ENCODE peak calls at places on chromosome 15, in five cellular contexts. One of them, this sample, is unnamed.

GRCh38 chr15:85168642-85169173 is 187.1 kb downstream of the PDE8A start:
- DNase-seq in PC-3: peak
- DNase-seq in adrenal gland: peak
- DNase-seq in upper lobe of right lung: peak
- DNase-seq in GM20000: peak
- DNase-seq in this sample: peak

GRCh38 chr15:78509726-78510312 is 2.4 kb downstream of the HYKK start:
- DNase-seq in adrenal gland: no peak
- DNase-seq in upper lobe of right lung: no peak
- DNase-seq in PC-3: no peak
- DNase-seq in GM20000: no peak
- DNase-seq in this sample: no peak

GRCh38 chr15:88918738-88919137 is 5.6 kb upstream of the MFGE8 start:
- DNase-seq in PC-3: peak
- DNase-seq in GM20000: peak
- DNase-seq in upper lobe of right lung: no peak
- DNase-seq in adrenal gland: no peak
- DNase-seq in this sample: peak

GRCh38 chr15:47523669-47524068 is 193.6 kb upstream of the SEMA6D start:
- DNase-seq in PC-3: no peak
- DNase-seq in adrenal gland: no peak
- DNase-seq in GM20000: no peak
- DNase-seq in upper lobe of right lung: no peak
- DNase-seq in this sample: no peak

GRCh38 chr15:95469601-95470000 is 860.9 kb upstream of the NR2F2 start:
- DNase-seq in PC-3: no peak
- DNase-seq in adrenal gland: no peak
- DNase-seq in upper lobe of right lung: no peak
- DNase-seq in GM20000: no peak
- DNase-seq in this sample: no peak

GRCh38 chr15:49045691-49046112 is 544 bp downstream of the SECISBP2L start:
- DNase-seq in adrenal gland: peak
- DNase-seq in PC-3: peak
- DNase-seq in GM20000: peak
- DNase-seq in upper lobe of right lung: no peak
- DNase-seq in this sample: no peak

GRCh38 chr15:96977886-96978285 is 647.4 kb downstream of the NR2F2 start:
- DNase-seq in upper lobe of right lung: no peak
- DNase-seq in adrenal gland: no peak
- DNase-seq in PC-3: no peak
- DNase-seq in GM20000: no peak
- DNase-seq in this sample: no peak

GRCh38 chr15:68187559-68187958 is 17.6 kb downstream of the CALML4 start:
- DNase-seq in PC-3: no peak
- DNase-seq in upper lobe of right lung: no peak
- DNase-seq in adrenal gland: peak
- DNase-seq in GM20000: no peak
- DNase-seq in this sample: no peak

GRCh38 chr15:31840849-31841476 is 189.4 kb upstream of the CHRNA7 start:
- DNase-seq in adrenal gland: no peak
- DNase-seq in upper lobe of right lung: no peak
- DNase-seq in GM20000: no peak
- DNase-seq in PC-3: peak
- DNase-seq in this sample: no peak

GRCh38 chr15:54026891-54027290 is 48.6 kb downstream of the UNC13C start:
- DNase-seq in PC-3: no peak
- DNase-seq in upper lobe of right lung: no peak
- DNase-seq in GM20000: no peak
- DNase-seq in adrenal gland: no peak
- DNase-seq in this sample: no peak

GRCh38 chr15:48233246-48233645 is 27.1 kb downstream of the SLC12A1 start:
- DNase-seq in GM20000: no peak
- DNase-seq in upper lobe of right lung: no peak
- DNase-seq in adrenal gland: no peak
- DNase-seq in PC-3: no peak
- DNase-seq in this sample: no peak

GRCh38 chr15:74396445-74397238 is 29.2 kb upstream of the CYP11A1 start:
- DNase-seq in upper lobe of right lung: no peak
- DNase-seq in adrenal gland: no peak
- DNase-seq in GM20000: peak
- DNase-seq in PC-3: peak
- DNase-seq in this sample: peak
- TF ChIP-seq CTCF in upper lobe of right lung: no peak
- TF ChIP-seq CTCF in adrenal gland: no peak
- TF ChIP-seq CTCF in GM20000: peak
- TF ChIP-seq CTCF in PC-3: peak
- TF ChIP-seq CTCF in this sample: no peak

GRCh38 chr15:55108858-55109518 is 87.8 kb downstream of the RSL24D1 start:
- DNase-seq in PC-3: peak
- DNase-seq in GM20000: peak
- DNase-seq in upper lobe of right lung: peak
- DNase-seq in adrenal gland: peak
- DNase-seq in this sample: peak
- TF ChIP-seq CTCF in PC-3: peak
- TF ChIP-seq CTCF in GM20000: peak
- TF ChIP-seq CTCF in upper lobe of right lung: peak
- TF ChIP-seq CTCF in adrenal gland: peak
- TF ChIP-seq CTCF in this sample: peak

GRCh38 chr15:63599401-63600000 is 2.3 kb downstream of the FBXL22 start:
- DNase-seq in upper lobe of right lung: peak
- DNase-seq in GM20000: peak
- DNase-seq in PC-3: peak
- DNase-seq in adrenal gland: peak
- DNase-seq in this sample: peak
- TF ChIP-seq CTCF in upper lobe of right lung: peak
- TF ChIP-seq CTCF in GM20000: peak
- TF ChIP-seq CTCF in PC-3: peak
- TF ChIP-seq CTCF in adrenal gland: peak
- TF ChIP-seq CTCF in this sample: peak

GRCh38 chr15:25465835-25466234 is 27.0 kb upstream of the UBE3A start:
- DNase-seq in upper lobe of right lung: peak
- DNase-seq in PC-3: no peak
- DNase-seq in adrenal gland: peak
- DNase-seq in GM20000: no peak
- DNase-seq in this sample: no peak
- TF ChIP-seq CTCF in upper lobe of right lung: no peak
- TF ChIP-seq CTCF in PC-3: no peak
- TF ChIP-seq CTCF in adrenal gland: no peak
- TF ChIP-seq CTCF in GM20000: no peak
- TF ChIP-seq CTCF in this sample: no peak

DNA sequence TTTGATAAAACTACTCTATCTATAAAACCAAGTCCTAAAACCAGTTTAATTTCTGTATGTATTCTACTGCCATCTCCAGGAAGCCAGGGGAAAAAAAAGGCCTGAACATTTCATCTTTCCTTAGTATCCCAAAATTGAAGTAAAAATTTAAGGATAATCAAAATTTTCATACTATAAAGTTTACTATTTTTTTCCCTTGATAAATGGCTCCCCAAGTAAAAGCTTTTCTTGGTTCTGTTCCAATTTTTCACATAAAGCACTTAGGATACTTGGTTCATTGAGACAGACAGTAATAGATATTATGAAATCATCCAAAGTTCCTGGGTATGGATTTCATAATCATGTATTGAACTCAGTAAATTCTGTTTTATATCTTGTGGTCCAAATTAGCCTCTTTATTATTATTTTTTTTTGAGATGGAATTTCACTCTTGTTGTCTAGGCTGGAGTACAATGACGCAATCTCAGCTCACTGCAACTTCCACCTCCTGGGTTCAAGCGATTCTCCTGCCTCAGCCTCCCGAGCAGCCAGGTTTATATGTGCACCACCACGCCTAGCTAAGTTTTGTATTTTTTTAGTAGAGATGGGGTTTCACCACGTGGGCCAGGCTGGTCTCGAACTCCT is 34.5 kb downstream of the ICE2 start:
- DNase-seq in GM20000: no peak
- DNase-seq in adrenal gland: no peak
- DNase-seq in upper lobe of right lung: no peak
- DNase-seq in PC-3: peak
- DNase-seq in this sample: no peak
- TF ChIP-seq CTCF in GM20000: peak
- TF ChIP-seq CTCF in adrenal gland: peak
- TF ChIP-seq CTCF in upper lobe of right lung: peak
- TF ChIP-seq CTCF in PC-3: peak
- TF ChIP-seq CTCF in this sample: no peak

GRCh38 chr15:44193651-44194396 is 1.2 kb downstream of the FRMD5 start:
- DNase-seq in upper lobe of right lung: no peak
- DNase-seq in PC-3: peak
- DNase-seq in adrenal gland: peak
- DNase-seq in GM20000: peak
- DNase-seq in this sample: peak
- TF ChIP-seq CTCF in upper lobe of right lung: no peak
- TF ChIP-seq CTCF in PC-3: no peak
- TF ChIP-seq CTCF in adrenal gland: no peak
- TF ChIP-seq CTCF in GM20000: no peak
- TF ChIP-seq CTCF in this sample: no peak

GRCh38 chr15:29451201-29451781 is 181.7 kb upstream of the NSMCE3 start:
- DNase-seq in upper lobe of right lung: no peak
- DNase-seq in adrenal gland: no peak
- DNase-seq in PC-3: peak
- DNase-seq in GM20000: no peak
- DNase-seq in this sample: no peak
- TF ChIP-seq CTCF in upper lobe of right lung: no peak
- TF ChIP-seq CTCF in adrenal gland: no peak
- TF ChIP-seq CTCF in PC-3: peak
- TF ChIP-seq CTCF in GM20000: no peak
- TF ChIP-seq CTCF in this sample: no peak

DNA sequence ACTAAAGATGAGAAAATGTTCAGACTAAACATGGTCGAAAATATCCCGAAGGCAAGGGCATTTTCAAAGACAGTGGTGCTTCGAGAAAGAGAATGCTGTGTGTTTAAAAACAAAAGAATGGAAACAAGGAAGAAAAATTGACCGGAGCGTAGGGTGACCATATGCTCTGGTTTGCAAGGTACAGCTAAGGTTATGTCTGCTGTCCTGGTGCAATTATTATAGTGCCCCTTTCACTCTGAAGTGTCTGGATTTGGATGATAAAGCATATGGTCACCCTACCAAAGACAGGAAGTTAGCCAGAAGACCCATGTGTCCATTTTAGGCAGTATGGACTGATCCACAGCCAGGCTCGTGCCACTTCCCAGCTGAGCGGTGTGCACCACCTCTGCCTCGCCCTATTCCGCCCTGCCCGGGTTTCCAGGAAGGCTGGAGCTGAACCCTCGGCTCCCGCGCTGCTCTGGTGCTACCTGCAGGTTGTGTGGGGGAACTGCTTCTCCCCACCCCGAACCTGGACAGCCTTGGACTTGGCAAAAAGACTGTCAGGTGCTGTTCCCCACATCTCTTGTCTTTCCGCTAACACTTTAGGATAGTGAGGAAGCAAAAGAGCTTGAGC is 25.2 kb downstream of the GOLGA6D start:
- DNase-seq in GM20000: no peak
- DNase-seq in adrenal gland: peak
- DNase-seq in PC-3: peak
- DNase-seq in upper lobe of right lung: peak
- DNase-seq in this sample: peak
- TF ChIP-seq CTCF in GM20000: peak
- TF ChIP-seq CTCF in adrenal gland: peak
- TF ChIP-seq CTCF in PC-3: peak
- TF ChIP-seq CTCF in upper lobe of right lung: peak
- TF ChIP-seq CTCF in this sample: peak

DNA sequence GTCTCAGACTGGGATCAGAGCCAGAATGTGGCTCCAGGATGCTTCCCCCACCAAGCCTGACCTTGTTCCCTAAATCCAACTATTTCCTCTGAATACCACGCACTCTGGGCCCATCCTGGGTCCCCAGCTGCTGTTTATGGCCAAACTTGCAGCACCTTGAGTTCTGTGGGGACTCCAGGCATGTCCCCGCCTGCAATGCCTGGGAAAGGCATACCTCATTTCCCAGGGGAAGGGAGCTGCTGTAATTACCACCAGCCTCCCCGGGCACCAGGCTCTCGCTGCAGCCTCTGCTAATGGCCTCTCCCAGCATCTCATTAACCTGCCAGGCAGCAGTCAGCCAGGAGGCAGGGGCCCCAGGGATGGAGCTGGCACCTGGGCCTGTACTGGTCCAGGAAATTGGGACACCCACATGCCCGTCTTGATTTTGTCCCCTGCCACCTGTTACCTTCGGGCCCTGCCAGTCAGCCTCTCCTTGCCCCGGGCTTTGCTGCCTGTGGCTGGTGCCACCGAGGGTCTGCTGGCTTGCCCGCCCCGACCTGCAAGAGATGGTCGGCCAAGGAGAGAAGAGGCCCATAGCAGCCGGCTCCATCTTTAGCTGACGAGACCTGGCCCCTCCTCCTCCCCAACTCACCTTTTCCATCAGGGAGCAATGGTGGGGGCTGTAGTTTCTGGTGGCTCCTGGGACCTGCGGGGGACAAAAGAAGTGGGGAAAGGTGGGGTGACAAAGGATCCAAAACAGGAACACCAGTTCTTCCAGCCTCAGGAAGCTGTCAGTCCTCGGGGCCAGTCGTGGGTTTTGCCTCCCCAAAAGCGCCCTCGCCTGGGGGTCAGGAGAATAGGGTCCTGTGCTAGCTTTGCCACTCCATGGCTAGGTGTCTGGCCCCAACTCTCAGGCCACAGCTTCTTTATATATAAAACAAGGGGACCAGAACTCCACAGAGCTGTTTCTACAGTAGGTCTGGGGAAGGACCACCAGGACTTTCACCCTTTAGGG is 4.3 kb downstream of the CCDC9B start:
- DNase-seq in adrenal gland: no peak
- DNase-seq in PC-3: no peak
- DNase-seq in upper lobe of right lung: no peak
- DNase-seq in GM20000: peak
- DNase-seq in this sample: peak
- TF ChIP-seq CTCF in adrenal gland: no peak
- TF ChIP-seq CTCF in PC-3: no peak
- TF ChIP-seq CTCF in upper lobe of right lung: no peak
- TF ChIP-seq CTCF in GM20000: peak
- TF ChIP-seq CTCF in this sample: no peak

DNA sequence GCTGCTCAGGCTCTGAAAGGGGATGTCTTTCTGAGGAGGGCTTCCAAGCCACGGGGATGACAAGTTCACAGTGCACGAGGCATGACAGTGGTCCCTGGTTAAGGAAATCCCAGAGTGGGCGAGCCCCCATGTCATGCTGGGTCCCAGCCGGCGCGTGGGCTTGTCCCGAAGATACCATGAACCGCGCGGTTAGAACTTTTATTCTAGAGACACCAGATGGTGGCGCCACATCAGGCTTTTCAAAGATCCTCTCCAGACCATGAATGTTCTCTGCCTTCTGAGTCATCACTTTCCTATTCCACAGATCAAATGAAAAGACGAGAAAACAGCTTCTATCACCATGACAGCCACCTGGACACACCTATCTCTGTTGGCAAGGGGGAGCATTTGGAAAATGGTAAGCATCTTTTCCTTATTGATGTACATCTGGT is 227.8 kb upstream of the LYSMD4 start:
- DNase-seq in upper lobe of right lung: no peak
- DNase-seq in PC-3: peak
- DNase-seq in GM20000: no peak
- DNase-seq in adrenal gland: peak
- DNase-seq in this sample: peak
- TF ChIP-seq CTCF in upper lobe of right lung: peak
- TF ChIP-seq CTCF in PC-3: peak
- TF ChIP-seq CTCF in GM20000: no peak
- TF ChIP-seq CTCF in adrenal gland: peak
- TF ChIP-seq CTCF in this sample: peak

This sample was measured in activated CD8-positive, alpha-beta T cell treated with anti-CD3 and anti-CD28 coated beads for 36 hours.